ENCODE peak calls at places on chromosomes 12 and 14, in four cellular contexts. One of them, this sample, is unnamed.

GRCh38 chr12:32824596-32824995 is 68.9 kb upstream of the YARS2 start:
- DNase-seq in suprapubic skin: no peak
- DNase-seq in sigmoid colon: no peak
- DNase-seq in K562: no peak
- DNase-seq in this sample: no peak

GRCh38 chr12:118064608-118065007 is 3.6 kb upstream of the WSB2 start:
- DNase-seq in suprapubic skin: no peak
- DNase-seq in sigmoid colon: no peak
- DNase-seq in K562: peak
- DNase-seq in this sample: no peak

GRCh38 chr14:100535287-100536131 is 51.7 kb downstream of the BEGAIN start:
- DNase-seq in suprapubic skin: peak
- DNase-seq in sigmoid colon: peak
- DNase-seq in K562: no peak
- DNase-seq in this sample: peak

GRCh38 chr12:19810213-19810612 is 370.9 kb downstream of the AEBP2 start:
- DNase-seq in suprapubic skin: no peak
- DNase-seq in sigmoid colon: no peak
- DNase-seq in K562: no peak
- DNase-seq in this sample: no peak

GRCh38 chr14:76011959-76012802 is 26.6 kb downstream of the IFT43 start:
- DNase-seq in suprapubic skin: no peak
- DNase-seq in sigmoid colon: peak
- DNase-seq in K562: no peak
- DNase-seq in this sample: no peak

GRCh38 chr12:28327722-28328121 is 137.5 kb downstream of the CCDC91 start:
- DNase-seq in suprapubic skin: no peak
- DNase-seq in sigmoid colon: no peak
- DNase-seq in K562: no peak
- DNase-seq in this sample: no peak

GRCh38 chr14:60250318-60251035 is 1.5 kb downstream of the PPM1A start:
- DNase-seq in suprapubic skin: no peak
- DNase-seq in sigmoid colon: no peak
- DNase-seq in K562: no peak
- DNase-seq in this sample: no peak

GRCh38 chr14:106224694-106224971 is 698.2 kb downstream of the TMEM121 start:
- DNase-seq in suprapubic skin: no peak
- DNase-seq in sigmoid colon: no peak
- DNase-seq in K562: no peak
- DNase-seq in this sample: no peak

GRCh38 chr14:56751471-56751870 is 58.8 kb downstream of the OTX2 start:
- DNase-seq in suprapubic skin: no peak
- DNase-seq in sigmoid colon: no peak
- DNase-seq in K562: no peak
- DNase-seq in this sample: no peak

GRCh38 chr12:93541578-93542217 is 30.8 kb upstream of the SOCS2 start:
- DNase-seq in suprapubic skin: no peak
- DNase-seq in sigmoid colon: no peak
- DNase-seq in K562: no peak
- DNase-seq in this sample: no peak

GRCh38 chr14:98120831-98121464 is 1151.0 kb downstream of the BCL11B start:
- DNase-seq in suprapubic skin: no peak
- DNase-seq in sigmoid colon: no peak
- DNase-seq in K562: no peak
- DNase-seq in this sample: no peak

GRCh38 chr14:43528321-43528720 is 978.8 kb downstream of the FSCB start:
- DNase-seq in suprapubic skin: no peak
- DNase-seq in sigmoid colon: no peak
- DNase-seq in K562: no peak
- DNase-seq in this sample: no peak

GRCh38 chr12:89140580-89141236 is 211.6 kb downstream of the DUSP6 start:
- DNase-seq in suprapubic skin: no peak
- DNase-seq in sigmoid colon: no peak
- DNase-seq in K562: no peak
- DNase-seq in this sample: no peak

GRCh38 chr14:34569750-34570149 is 30.2 kb upstream of the EAPP start:
- DNase-seq in suprapubic skin: no peak
- DNase-seq in sigmoid colon: no peak
- DNase-seq in K562: no peak
- DNase-seq in this sample: no peak

GRCh38 chr14:50542941-50543418 is 10.6 kb upstream of the MAP4K5 start:
- DNase-seq in suprapubic skin: no peak
- DNase-seq in sigmoid colon: no peak
- DNase-seq in K562: peak
- DNase-seq in this sample: peak

GRCh38 chr14:106843951-106844483 is 1317.6 kb downstream of the TMEM121 start:
- DNase-seq in suprapubic skin: no peak
- DNase-seq in sigmoid colon: no peak
- DNase-seq in K562: no peak
- DNase-seq in this sample: peak

DNA sequence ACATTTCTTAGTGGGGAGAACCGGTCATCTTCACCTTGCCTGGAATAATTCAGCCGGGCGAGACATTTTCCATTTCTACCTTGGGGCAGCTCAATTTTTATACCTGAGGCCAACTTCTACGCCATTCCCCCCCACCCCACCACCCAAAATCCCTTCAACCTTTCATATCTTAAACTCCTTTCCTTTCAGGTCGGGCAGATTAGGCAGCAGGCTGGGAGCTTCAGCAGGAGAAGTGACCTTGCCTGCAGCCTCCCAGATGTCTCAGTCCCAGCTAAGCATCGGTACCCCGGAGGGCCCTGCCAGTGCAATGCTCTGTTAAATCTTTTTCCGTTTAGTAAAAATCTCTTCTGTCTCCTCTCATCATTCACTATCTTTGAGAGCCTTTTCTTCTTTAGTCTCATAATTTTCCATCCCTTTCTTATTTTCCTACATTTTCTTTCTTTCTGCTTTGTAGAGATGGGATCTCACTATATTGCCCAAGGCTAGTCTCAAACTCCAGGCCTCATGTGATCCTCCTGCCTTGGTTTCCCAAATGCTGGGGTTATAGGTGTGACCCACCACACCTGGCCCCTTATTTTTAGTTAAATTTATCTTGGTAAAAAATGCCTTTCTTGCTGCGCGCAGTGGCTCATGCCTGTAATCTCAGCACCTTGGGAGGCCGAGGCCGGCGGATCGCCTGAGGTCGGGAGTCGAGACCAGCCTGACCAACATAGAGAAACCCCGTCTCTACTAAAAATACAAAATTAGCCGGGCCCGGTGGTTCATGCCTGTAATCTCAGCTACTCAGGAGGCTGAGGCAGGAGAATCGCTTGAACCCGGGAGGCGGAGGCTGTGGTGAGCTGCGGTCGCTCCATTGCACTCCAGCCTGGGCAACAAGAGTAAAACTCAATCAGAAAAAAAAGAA is 1.2 kb downstream of the SLC2A3 start:
- DNase-seq in suprapubic skin: no peak
- DNase-seq in sigmoid colon: no peak
- DNase-seq in K562: no peak
- DNase-seq in this sample: peak
- H3K4me3 ChIP-seq in suprapubic skin: peak
- H3K4me3 ChIP-seq in sigmoid colon: peak
- H3K4me3 ChIP-seq in K562: peak
- H3K4me3 ChIP-seq in this sample: peak

GRCh38 chr12:6662906-6663742 is at the start of gene ING4:
- DNase-seq in suprapubic skin: peak
- DNase-seq in sigmoid colon: peak
- DNase-seq in K562: peak
- DNase-seq in this sample: peak
- TF ChIP-seq POLR2A in suprapubic skin: no peak
- TF ChIP-seq POLR2A in sigmoid colon: no peak
- TF ChIP-seq POLR2A in K562: peak
- TF ChIP-seq POLR2A in this sample: no peak

GRCh38 chr14:41377926-41378325 is 228.8 kb upstream of the LRFN5 start:
- DNase-seq in suprapubic skin: no peak
- DNase-seq in sigmoid colon: no peak
- DNase-seq in K562: no peak
- DNase-seq in this sample: no peak

GRCh38 chr14:41380017-41380416 is 226.7 kb upstream of the LRFN5 start:
- DNase-seq in suprapubic skin: no peak
- DNase-seq in sigmoid colon: no peak
- DNase-seq in K562: no peak
- DNase-seq in this sample: no peak

DNA sequence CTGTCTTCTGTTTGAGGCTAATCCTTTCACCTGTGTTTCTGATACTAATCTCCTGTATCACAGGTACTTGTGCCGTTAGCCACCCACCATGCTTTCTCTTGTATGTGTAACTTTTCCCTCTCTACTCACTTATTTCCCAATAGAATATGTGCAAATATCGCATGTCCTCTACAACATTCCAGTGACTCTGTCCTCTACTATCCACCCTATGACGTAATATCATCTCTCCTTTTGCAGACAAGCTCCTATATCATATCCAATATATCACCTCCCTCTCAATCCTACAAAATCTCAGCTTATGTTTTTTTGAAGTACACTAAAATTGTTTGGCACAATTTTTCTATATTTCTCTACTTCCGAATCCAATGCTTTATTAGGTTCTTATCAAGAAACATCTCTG is 232.6 kb upstream of the LRFN5 start:
- DNase-seq in suprapubic skin: no peak
- DNase-seq in sigmoid colon: no peak
- DNase-seq in K562: no peak
- DNase-seq in this sample: no peak
- H3K4me3 ChIP-seq in suprapubic skin: no peak
- H3K4me3 ChIP-seq in sigmoid colon: no peak
- H3K4me3 ChIP-seq in K562: no peak
- H3K4me3 ChIP-seq in this sample: no peak

DNA sequence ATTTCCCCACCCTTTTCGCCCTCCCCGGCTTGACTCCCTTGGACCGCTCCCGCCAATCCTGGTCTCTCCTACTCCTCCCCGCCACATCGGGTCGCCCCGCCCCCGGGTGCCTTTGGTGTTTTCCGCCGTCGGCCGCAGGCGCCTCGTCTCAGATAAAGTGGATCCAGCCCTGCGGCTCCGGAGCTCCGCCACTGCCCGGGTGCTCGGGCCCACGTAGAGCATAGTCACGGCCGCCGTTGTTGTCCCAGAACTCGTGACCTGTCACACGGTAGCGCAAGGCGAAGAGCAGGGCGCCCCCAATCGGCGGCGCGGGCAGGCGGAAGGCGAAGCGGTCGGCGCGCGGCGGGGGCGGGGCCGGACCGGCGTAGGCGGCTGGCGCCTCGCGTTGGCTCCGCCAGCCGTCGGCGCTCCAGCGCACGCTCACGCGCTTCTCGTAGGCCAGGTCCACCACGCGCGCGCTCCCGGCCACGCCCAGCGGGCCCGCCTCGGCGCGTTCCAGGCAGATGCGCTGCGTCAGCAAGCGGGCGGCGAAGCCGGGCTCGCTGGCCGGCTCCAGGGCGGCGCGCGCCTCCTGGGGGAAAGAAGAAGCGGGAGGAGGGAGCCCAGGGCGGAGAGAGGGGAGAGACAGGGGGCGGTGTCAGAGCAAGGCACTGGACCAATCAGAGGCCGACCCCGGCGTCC is 1.2 kb downstream of the PPP1R3E start:
- DNase-seq in suprapubic skin: peak
- DNase-seq in sigmoid colon: peak
- DNase-seq in K562: peak
- DNase-seq in this sample: peak
- TF ChIP-seq POLR2A in suprapubic skin: peak
- TF ChIP-seq POLR2A in sigmoid colon: peak
- TF ChIP-seq POLR2A in K562: no peak
- TF ChIP-seq POLR2A in this sample: peak

DNA sequence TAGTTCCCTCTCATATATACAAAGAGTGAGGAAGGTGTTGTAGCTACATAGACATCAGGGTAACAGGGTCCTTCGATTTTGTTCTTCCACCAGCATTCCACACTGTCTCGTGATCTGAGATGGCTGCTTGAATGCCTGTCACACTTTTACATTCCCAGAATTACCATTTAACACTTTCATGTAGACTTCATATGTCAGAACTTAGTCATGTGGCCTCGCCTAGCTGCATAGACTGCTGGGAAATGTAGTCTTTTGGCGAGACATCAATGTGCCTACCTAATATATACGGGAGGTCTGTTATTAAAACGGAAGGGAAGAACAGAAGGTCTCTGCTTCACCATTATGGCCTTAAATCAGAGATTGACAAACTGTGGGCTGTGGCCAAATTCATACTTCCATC is 11.1 kb upstream of the HRK start:
- DNase-seq in suprapubic skin: no peak
- DNase-seq in sigmoid colon: no peak
- DNase-seq in K562: no peak
- DNase-seq in this sample: no peak
- H3K4me3 ChIP-seq in suprapubic skin: no peak
- H3K4me3 ChIP-seq in sigmoid colon: no peak
- H3K4me3 ChIP-seq in K562: peak
- H3K4me3 ChIP-seq in this sample: no peak

GRCh38 chr12:57751432-57751787 is 700 bp downstream of the CDK4 start:
- DNase-seq in suprapubic skin: no peak
- DNase-seq in sigmoid colon: peak
- DNase-seq in K562: no peak
- DNase-seq in this sample: no peak

GRCh38 chr12:57751788-57752667 is at the start of gene CDK4:
- DNase-seq in suprapubic skin: peak
- DNase-seq in sigmoid colon: peak
- DNase-seq in K562: peak
- DNase-seq in this sample: peak

GRCh38 chr12:57750561-57751431 is 1.3 kb downstream of the CDK4 start:
- DNase-seq in suprapubic skin: no peak
- DNase-seq in sigmoid colon: peak
- DNase-seq in K562: no peak
- DNase-seq in this sample: no peak

GRCh38 chr12:57753938-57754337 is 965 bp upstream of the MARCHF9 start:
- DNase-seq in suprapubic skin: peak
- DNase-seq in sigmoid colon: no peak
- DNase-seq in K562: no peak
- DNase-seq in this sample: no peak

DNA sequence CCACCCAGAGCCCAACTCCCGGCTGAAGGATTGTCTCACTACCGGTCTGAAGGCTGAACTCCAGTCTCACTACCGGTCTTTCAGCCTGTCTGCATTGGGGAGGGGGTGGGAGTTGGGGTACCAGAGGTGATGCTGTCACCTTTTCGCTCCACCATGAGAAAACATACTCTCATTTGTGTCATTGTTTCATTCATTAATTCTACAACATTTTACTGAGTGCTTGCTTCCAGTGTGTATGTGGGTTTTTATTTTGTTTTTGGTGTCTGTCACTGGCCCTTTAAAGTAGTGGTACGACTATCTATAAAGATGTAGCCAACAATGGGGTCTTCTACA is 524 bp upstream of the CDK4 start:
- DNase-seq in suprapubic skin: no peak
- DNase-seq in sigmoid colon: no peak
- DNase-seq in K562: no peak
- DNase-seq in this sample: no peak
- TF ChIP-seq POLR2A in suprapubic skin: no peak
- TF ChIP-seq POLR2A in sigmoid colon: no peak
- TF ChIP-seq POLR2A in K562: no peak
- TF ChIP-seq POLR2A in this sample: no peak

This sample was measured in Peyer's patch.